ENCODE peak calls at places on chromosomes 11 and 22, in seven cellular contexts. J, P, K, Y, C, D and U are unnamed samples.

GRCh38 chr11:86800076-86800955 is at the start of gene PRSS23:
- DNase-seq in K (no peak), P (no peak), D (peak; percentile 76), J (peak; percentile 29), C (no peak), Y (no peak), U (peak; percentile 88)

GRCh38 chr22:33842421-33843094 is 77.7 kb downstream of the LARGE1 start:
- DNase-seq in P (no peak), K (no peak), Y (no peak), D (no peak), J (no peak), C (no peak), U (no peak)

GRCh38 chr11:99632969-99633368 is 612.2 kb downstream of the CNTN5 start:
- DNase-seq in Y (no peak), C (no peak), K (no peak), D (no peak), J (no peak), P (no peak), U (no peak)

GRCh38 chr11:115616941-115617340 is 112.7 kb upstream of the CADM1 start:
- DNase-seq in Y (no peak), C (no peak), D (no peak), J (no peak), P (no peak), K (no peak), U (no peak)

GRCh38 chr11:76266269-76266668 is 60.0 kb upstream of the WNT11 start:
- DNase-seq in D (no peak), J (no peak), C (no peak), K (peak; percentile 10), Y (no peak), P (peak; percentile 18), U (no peak)

GRCh38 chr11:67267188-67268035 is 1.1 kb downstream of the GRK2 start:
- DNase-seq in K (no peak), Y (no peak), J (peak; percentile 37), P (no peak), C (peak; percentile 61), D (no peak), U (peak; percentile 54)

GRCh38 chr11:63494936-63495335 is 4.0 kb upstream of the PLAAT5 start:
- DNase-seq in Y (no peak), J (no peak), P (no peak), D (no peak), C (no peak), K (no peak), U (no peak)

GRCh38 chr11:4882543-4882942 is 843 bp downstream of the OR51T1 start:
- DNase-seq in J (peak; percentile 25), P (no peak), C (no peak), Y (no peak), K (no peak), D (no peak), U (no peak)

GRCh38 chr11:1881442-1882264 is 10.0 kb downstream of the PRR33 start:
- DNase-seq in P (no peak), K (no peak), D (no peak), C (no peak), J (no peak), Y (no peak), U (no peak)

GRCh38 chr11:3837793-3838192 is 3.0 kb downstream of the RHOG start:
- DNase-seq in P (no peak), Y (no peak), C (no peak), D (no peak), J (peak; percentile 80), K (no peak), U (no peak)

GRCh38 chr11:128862913-128863660 is 4.0 kb downstream of the KCNJ1 start:
- DNase-seq in K (no peak), P (no peak), D (no peak), Y (no peak), C (no peak), J (no peak), U (no peak)

GRCh38 chr11:95095858-95096587 is 6.4 kb downstream of the ENDOD1 start:
- DNase-seq in J (no peak), K (no peak), P (no peak), C (no peak), Y (peak; percentile 88), D (no peak), U (no peak)

GRCh38 chr22:19229600-19229999 is 51.1 kb upstream of the SLC25A1 start:
- DNase-seq in Y (no peak), P (no peak), J (no peak), D (no peak), K (no peak), C (no peak), U (no peak)

GRCh38 chr11:69482322-69482721 is 859 bp downstream of the LINC01488 start:
- DNase-seq in K (no peak), C (no peak), Y (no peak), P (no peak), J (no peak), D (no peak), U (no peak)

DNA sequence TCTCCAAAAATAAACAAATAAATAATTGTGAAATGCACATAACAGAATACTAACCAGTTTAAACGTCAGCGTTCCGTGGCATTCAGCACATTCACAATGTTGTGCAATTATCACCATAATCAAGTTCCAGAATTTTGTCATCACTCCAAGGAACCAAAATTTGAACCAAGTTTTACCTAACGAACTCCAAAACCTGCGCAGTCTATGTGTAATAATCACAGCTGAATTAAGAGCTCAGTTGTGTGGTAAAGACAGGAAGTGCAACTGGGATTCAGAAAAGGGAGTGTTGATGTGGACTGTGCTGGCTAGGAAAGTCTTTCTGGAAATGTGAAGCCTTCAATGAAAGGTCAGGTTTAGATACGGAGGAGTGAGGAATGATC is 5.4 kb upstream of the MCAM start:
- DNase-seq in C (no peak), D (no peak), K (no peak), P (no peak), J (no peak), Y (no peak), U (no peak)
- TF ChIP-seq SIN3A in C (no peak), D (no peak), K (no peak), P (no peak), J (no peak), Y (no peak), U (no peak)

GRCh38 chr22:42560781-42561180 is 7.0 kb downstream of the SERHL2 start:
- DNase-seq in C (peak; percentile 35), K (no peak), Y (no peak), P (no peak), D (no peak), J (peak; percentile 58), U (peak; percentile 59)
- TF ChIP-seq SIN3A in C (no peak), K (no peak), Y (no peak), P (no peak), D (no peak), J (no peak), U (no peak)

GRCh38 chr11:64629796-64630562 is 39.0 kb downstream of the SLC22A12 start:
- DNase-seq in K (peak; percentile 77), P (no peak), D (peak; percentile 100), Y (no peak), C (no peak), J (peak; percentile 94), U (peak; percentile 85)
- TF ChIP-seq SIN3A in K (no peak), P (no peak), D (no peak), Y (no peak), C (no peak), J (no peak), U (no peak)

GRCh38 chr11:126607374-126607773 is 251.9 kb downstream of the ST3GAL4 start:
- DNase-seq in J (peak; percentile 71), C (peak; percentile 33), K (peak; percentile 31), P (peak; percentile 30), Y (no peak), D (peak; percentile 78), U (peak; percentile 83)
- TF ChIP-seq SIN3A in J (no peak), C (no peak), K (no peak), P (no peak), Y (no peak), D (no peak), U (no peak)

GRCh38 chr11:73982595-73982989 is at the start of gene UCP2:
- DNase-seq in Y (no peak), J (peak; percentile 91), C (no peak), P (no peak), D (no peak), K (no peak), U (peak; percentile 95)

GRCh38 chr11:73980001-73980960 is 2.4 kb downstream of the UCP2 start:
- DNase-seq in P (no peak), D (no peak), Y (peak; percentile 91), K (no peak), J (peak; percentile 76), C (peak; percentile 38), U (no peak)

GRCh38 chr11:73978576-73979086 is 4.0 kb downstream of the UCP2 start:
- DNase-seq in C (no peak), P (no peak), K (no peak), D (no peak), J (no peak), Y (no peak), U (no peak)

GRCh38 chr11:73982990-73983763 is 534 bp upstream of the UCP2 start:
- DNase-seq in P (peak; percentile 80), Y (peak; percentile 89), D (peak; percentile 91), J (peak; percentile 99), K (peak; percentile 83), C (peak; percentile 94), U (peak; percentile 97)

DNA sequence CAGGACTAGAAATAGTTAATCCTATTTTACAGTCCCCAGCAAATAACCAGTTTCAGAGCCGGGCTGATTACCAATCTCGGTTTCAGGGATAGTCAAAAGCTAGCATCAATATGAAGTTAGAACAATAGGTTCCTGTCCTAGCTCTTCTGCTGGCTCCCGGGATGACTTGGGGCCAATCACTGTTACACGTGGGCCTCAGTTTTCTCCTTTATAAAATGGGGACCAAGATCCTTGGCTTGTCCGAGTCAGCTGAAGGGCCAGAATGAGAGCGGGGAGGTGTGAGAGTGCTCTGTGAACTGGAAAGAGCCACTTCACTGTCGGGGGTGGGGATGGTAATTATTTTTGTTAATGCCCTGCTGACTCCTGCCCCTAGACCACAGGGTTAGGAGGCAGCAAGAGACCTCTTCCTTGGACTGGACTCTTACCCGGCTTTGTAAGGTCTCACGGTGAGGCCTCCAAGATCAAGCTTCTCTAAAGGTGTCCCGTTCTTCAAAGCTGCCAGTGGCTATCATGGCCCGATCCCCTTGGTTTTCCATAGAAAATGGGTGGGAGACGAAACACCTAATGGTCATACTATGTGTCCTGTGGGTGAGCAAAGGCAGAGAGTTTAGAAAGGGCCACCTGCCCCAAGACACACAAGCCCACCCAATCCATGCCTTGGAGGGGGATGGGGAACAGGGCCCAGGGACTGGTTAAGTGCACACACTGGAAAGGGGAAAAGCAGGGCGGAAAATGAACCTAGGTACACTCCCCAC is 1.4 kb downstream of the UCP2 start:
- DNase-seq in C (no peak), Y (no peak), D (no peak), J (no peak), K (no peak), P (no peak), U (no peak)
- TF ChIP-seq SIN3A in C (no peak), Y (no peak), D (no peak), J (no peak), K (no peak), P (no peak), U (no peak)